ENCODE peak calls at places on chromosomes 6 and 20, in five cellular contexts. One of them, this sample, is unnamed.

GRCh38 chr6:158572653-158573541 is 13.0 kb downstream of the TMEM181 start:
- DNase-seq in mesenchymal stem cell: no peak
- DNase-seq in H1: no peak
- DNase-seq in neuronal stem cell: no peak
- DNase-seq in H9: no peak
- DNase-seq in this sample: no peak

GRCh38 chr6:152270301-152270925 is 366.7 kb downstream of the SYNE1 start:
- DNase-seq in mesenchymal stem cell: peak; percentile 21
- DNase-seq in H1: no peak
- DNase-seq in neuronal stem cell: no peak
- DNase-seq in H9: no peak
- DNase-seq in this sample: no peak

GRCh38 chr6:100078509-100078908 is 84.5 kb upstream of the MCHR2 start:
- DNase-seq in mesenchymal stem cell: peak; percentile 23
- DNase-seq in H1: peak; percentile 19
- DNase-seq in neuronal stem cell: peak; percentile 8
- DNase-seq in H9: peak; percentile 65
- DNase-seq in this sample: peak; percentile 33

GRCh38 chr6:158755636-158756035 is 63.5 kb downstream of the EZR start:
- DNase-seq in mesenchymal stem cell: no peak
- DNase-seq in H1: no peak
- DNase-seq in neuronal stem cell: no peak
- DNase-seq in H9: no peak
- DNase-seq in this sample: no peak

GRCh38 chr6:45555981-45556771 is 178.4 kb upstream of the SUPT3H start:
- DNase-seq in mesenchymal stem cell: peak; percentile 64
- DNase-seq in H1: no peak
- DNase-seq in neuronal stem cell: no peak
- DNase-seq in H9: no peak
- DNase-seq in this sample: no peak

GRCh38 chr6:159960485-159960884 is 8.4 kb upstream of the IGF2R start:
- DNase-seq in mesenchymal stem cell: no peak
- DNase-seq in H1: no peak
- DNase-seq in neuronal stem cell: no peak
- DNase-seq in H9: no peak
- DNase-seq in this sample: no peak

GRCh38 chr20:53276143-53276542 is 304.0 kb downstream of the TSHZ2 start:
- DNase-seq in mesenchymal stem cell: no peak
- DNase-seq in H1: no peak
- DNase-seq in neuronal stem cell: no peak
- DNase-seq in H9: no peak
- DNase-seq in this sample: peak; percentile 92

GRCh38 chr6:136582702-136583471 is 32.7 kb upstream of the MAP7 start:
- DNase-seq in mesenchymal stem cell: peak; percentile 91
- DNase-seq in H1: no peak
- DNase-seq in neuronal stem cell: no peak
- DNase-seq in H9: no peak
- DNase-seq in this sample: peak; percentile 1

GRCh38 chr20:53048387-53048786 is 76.2 kb downstream of the TSHZ2 start:
- DNase-seq in mesenchymal stem cell: no peak
- DNase-seq in H1: no peak
- DNase-seq in neuronal stem cell: no peak
- DNase-seq in H9: no peak
- DNase-seq in this sample: no peak

GRCh38 chr6:40550096-40550731 is 37.0 kb downstream of the LRFN2 start:
- DNase-seq in mesenchymal stem cell: peak; percentile 57
- DNase-seq in H1: no peak
- DNase-seq in neuronal stem cell: peak; percentile 27
- DNase-seq in H9: no peak
- DNase-seq in this sample: peak; percentile 13

GRCh38 chr6:139114741-139115140 is 20.1 kb upstream of the HECA start:
- DNase-seq in mesenchymal stem cell: no peak
- DNase-seq in H1: no peak
- DNase-seq in neuronal stem cell: no peak
- DNase-seq in H9: no peak
- DNase-seq in this sample: no peak

GRCh38 chr6:13397359-13398080 is 69.2 kb upstream of the TBC1D7 start:
- DNase-seq in mesenchymal stem cell: no peak
- DNase-seq in H1: no peak
- DNase-seq in neuronal stem cell: no peak
- DNase-seq in H9: no peak
- DNase-seq in this sample: no peak

GRCh38 chr6:6707143-6707542 is 118.6 kb downstream of the LY86 start:
- DNase-seq in mesenchymal stem cell: no peak
- DNase-seq in H1: no peak
- DNase-seq in neuronal stem cell: no peak
- DNase-seq in H9: no peak
- DNase-seq in this sample: no peak

GRCh38 chr20:57445298-57445697 is 54.1 kb downstream of the RBM38 start:
- DNase-seq in mesenchymal stem cell: peak; percentile 3
- DNase-seq in H1: no peak
- DNase-seq in neuronal stem cell: no peak
- DNase-seq in H9: no peak
- DNase-seq in this sample: no peak

GRCh38 chr6:14889698-14890593 is 355.9 kb upstream of the JARID2 start:
- DNase-seq in mesenchymal stem cell: peak; percentile 48
- DNase-seq in H1: no peak
- DNase-seq in neuronal stem cell: no peak
- DNase-seq in H9: no peak
- DNase-seq in this sample: no peak

GRCh38 chr20:45890077-45890996 is 671 bp downstream of the NEURL2 start:
- DNase-seq in mesenchymal stem cell: peak; percentile 90
- DNase-seq in H1: peak; percentile 43
- DNase-seq in neuronal stem cell: peak; percentile 67
- DNase-seq in H9: peak; percentile 90
- DNase-seq in this sample: peak; percentile 80

GRCh38 chr6:2529217-2529719 is 221.5 kb downstream of the MYLK4 start:
- DNase-seq in mesenchymal stem cell: no peak
- DNase-seq in H1: no peak
- DNase-seq in neuronal stem cell: no peak
- DNase-seq in H9: no peak
- DNase-seq in this sample: no peak

GRCh38 chr6:14682821-14683220 is 563.0 kb upstream of the JARID2 start:
- DNase-seq in mesenchymal stem cell: peak; percentile 73
- DNase-seq in H1: no peak
- DNase-seq in neuronal stem cell: no peak
- DNase-seq in H9: no peak
- DNase-seq in this sample: no peak

GRCh38 chr20:37986873-37987601 is 46.2 kb downstream of the TTI1 start:
- DNase-seq in mesenchymal stem cell: no peak
- DNase-seq in H1: no peak
- DNase-seq in neuronal stem cell: peak; percentile 29
- DNase-seq in H9: no peak
- DNase-seq in this sample: no peak

GRCh38 chr6:144659735-144660246 is 374.7 kb downstream of the UTRN start:
- DNase-seq in mesenchymal stem cell: no peak
- DNase-seq in H1: no peak
- DNase-seq in neuronal stem cell: no peak
- DNase-seq in H9: no peak
- DNase-seq in this sample: no peak

GRCh38 chr6:26195376-26195923 is 108.2 kb downstream of the HFE start:
- DNase-seq in mesenchymal stem cell: peak; percentile 97
- DNase-seq in H1: no peak
- DNase-seq in neuronal stem cell: peak; percentile 44
- DNase-seq in H9: peak; percentile 86
- DNase-seq in this sample: peak; percentile 91

GRCh38 chr6:43297644-43298564 is at the start of gene SLC22A7:
- DNase-seq in mesenchymal stem cell: no peak
- DNase-seq in H1: no peak
- DNase-seq in neuronal stem cell: no peak
- DNase-seq in H9: no peak
- DNase-seq in this sample: no peak

GRCh38 chr6:129795261-129795660 is 65.9 kb downstream of the TMEM244 start:
- DNase-seq in mesenchymal stem cell: no peak
- DNase-seq in H1: no peak
- DNase-seq in neuronal stem cell: no peak
- DNase-seq in H9: no peak
- DNase-seq in this sample: no peak

GRCh38 chr20:32980131-32980941 is 23.9 kb downstream of the SUN5 start:
- DNase-seq in mesenchymal stem cell: no peak
- DNase-seq in H1: no peak
- DNase-seq in neuronal stem cell: no peak
- DNase-seq in H9: no peak
- DNase-seq in this sample: no peak

GRCh38 chr6:68313911-68314310 is 321.2 kb upstream of the ADGRB3 start:
- DNase-seq in mesenchymal stem cell: peak; percentile 36
- DNase-seq in H1: no peak
- DNase-seq in neuronal stem cell: no peak
- DNase-seq in H9: no peak
- DNase-seq in this sample: no peak

GRCh38 chr6:168837231-168837903 is 396.4 kb downstream of the SMOC2 start:
- DNase-seq in mesenchymal stem cell: no peak
- DNase-seq in H1: no peak
- DNase-seq in neuronal stem cell: no peak
- DNase-seq in H9: no peak
- DNase-seq in this sample: peak; percentile 45

GRCh38 chr6:125046107-125046925 is 84.1 kb downstream of the RNF217 start:
- DNase-seq in mesenchymal stem cell: peak; percentile 62
- DNase-seq in H1: no peak
- DNase-seq in neuronal stem cell: no peak
- DNase-seq in H9: no peak
- DNase-seq in this sample: peak; percentile 100

GRCh38 chr20:4160761-4161305 is 145.5 kb upstream of the RNF24 start:
- DNase-seq in mesenchymal stem cell: peak; percentile 87
- DNase-seq in H1: no peak
- DNase-seq in neuronal stem cell: no peak
- DNase-seq in H9: no peak
- DNase-seq in this sample: no peak

GRCh38 chr6:165184192-165184979 is 125.0 kb downstream of the C6orf118 start:
- DNase-seq in mesenchymal stem cell: no peak
- DNase-seq in H1: no peak
- DNase-seq in neuronal stem cell: no peak
- DNase-seq in H9: no peak
- DNase-seq in this sample: no peak

DNA sequence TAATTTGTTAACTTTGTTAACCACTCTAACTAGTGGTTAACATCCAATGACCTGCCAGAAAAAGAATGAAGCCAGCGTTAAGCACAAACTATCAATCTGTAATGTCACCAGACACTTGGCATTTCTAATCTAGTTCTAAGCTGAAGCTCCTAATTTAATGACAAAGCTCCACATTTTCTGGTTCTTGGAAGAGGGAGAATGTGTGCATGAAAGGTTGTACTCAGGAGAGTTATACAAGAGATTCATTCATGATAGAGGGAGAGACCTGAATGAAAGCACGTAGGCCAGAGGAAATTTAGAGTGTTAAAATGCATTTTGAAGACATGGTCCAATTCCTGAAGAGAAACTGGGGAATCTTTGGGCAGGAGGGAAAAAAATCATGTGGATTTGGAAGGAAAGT is 8.3 kb upstream of the ME1 start:
- DNase-seq in mesenchymal stem cell: no peak
- DNase-seq in H1: no peak
- DNase-seq in neuronal stem cell: no peak
- DNase-seq in H9: no peak
- DNase-seq in this sample: no peak
- H2BK12ac ChIP-seq in mesenchymal stem cell: no peak overlapping the region
- H2BK12ac ChIP-seq in H1: no peak overlapping the region
- H2BK12ac ChIP-seq in neuronal stem cell: no peak overlapping the region
- H2BK12ac ChIP-seq in H9: no peak overlapping the region
- H2BK12ac ChIP-seq in this sample: no peak overlapping the region

GRCh38 chr6:63943826-63944225 is 308.2 kb downstream of the PHF3 start:
- DNase-seq in mesenchymal stem cell: no peak
- DNase-seq in H1: peak; percentile 13
- DNase-seq in neuronal stem cell: peak; percentile 48
- DNase-seq in H9: peak; percentile 40
- DNase-seq in this sample: no peak
- H3K23ac ChIP-seq in mesenchymal stem cell: no peak overlapping the region
- H3K23ac ChIP-seq in H1: no peak overlapping the region
- H3K23ac ChIP-seq in neuronal stem cell: no peak overlapping the region
- H3K23ac ChIP-seq in H9: no peak overlapping the region
- H3K23ac ChIP-seq in this sample: no peak overlapping the region

GRCh38 chr20:63579017-63579705 is 5.1 kb upstream of the HELZ2 start:
- DNase-seq in mesenchymal stem cell: no peak
- DNase-seq in H1: no peak
- DNase-seq in neuronal stem cell: no peak
- DNase-seq in H9: no peak
- DNase-seq in this sample: no peak
- H2BK12ac ChIP-seq in mesenchymal stem cell: no peak overlapping the region
- H2BK12ac ChIP-seq in H1: no peak overlapping the region
- H2BK12ac ChIP-seq in neuronal stem cell: no peak overlapping the region
- H2BK12ac ChIP-seq in H9: no peak overlapping the region
- H2BK12ac ChIP-seq in this sample: no peak overlapping the region

GRCh38 chr20:16083639-16084280 is 489.5 kb downstream of the KIF16B start:
- DNase-seq in mesenchymal stem cell: no peak
- DNase-seq in H1: no peak
- DNase-seq in neuronal stem cell: no peak
- DNase-seq in H9: no peak
- DNase-seq in this sample: no peak

GRCh38 chr20:16078172-16078898 is 494.9 kb downstream of the KIF16B start:
- DNase-seq in mesenchymal stem cell: no peak
- DNase-seq in H1: no peak
- DNase-seq in neuronal stem cell: no peak
- DNase-seq in H9: no peak
- DNase-seq in this sample: no peak

GRCh38 chr20:16081421-16081820 is 491.8 kb downstream of the KIF16B start:
- DNase-seq in mesenchymal stem cell: no peak
- DNase-seq in H1: no peak
- DNase-seq in neuronal stem cell: no peak
- DNase-seq in H9: no peak
- DNase-seq in this sample: peak; percentile 63

DNA sequence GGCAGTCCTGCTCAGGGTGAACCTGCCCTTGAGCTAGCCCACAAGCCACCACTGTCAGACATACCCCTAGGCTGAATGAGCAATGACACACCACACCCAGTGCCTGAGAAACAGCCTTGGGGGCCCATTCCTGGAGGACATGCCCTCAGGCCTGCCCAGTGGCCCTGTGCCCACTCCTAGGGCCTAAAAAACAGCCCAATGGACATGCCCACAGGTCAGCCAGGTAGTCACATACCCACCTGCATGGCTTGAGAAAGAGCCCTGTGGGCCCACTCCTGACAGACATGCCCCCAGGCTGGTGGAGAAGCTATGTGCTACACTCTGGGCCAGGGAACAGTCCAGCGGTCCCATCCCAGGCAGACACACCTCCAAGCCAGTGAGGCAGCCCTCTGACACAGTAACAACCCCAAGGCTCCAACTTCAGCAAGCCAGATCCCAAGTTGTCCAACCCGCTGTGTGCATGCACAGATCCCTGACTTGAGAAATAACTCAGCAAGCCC is 491.1 kb downstream of the KIF16B start:
- DNase-seq in mesenchymal stem cell: no peak
- DNase-seq in H1: no peak
- DNase-seq in neuronal stem cell: no peak
- DNase-seq in H9: no peak
- DNase-seq in this sample: peak; percentile 99
- H3K23ac ChIP-seq in mesenchymal stem cell: no peak overlapping the region
- H3K23ac ChIP-seq in H1: no peak overlapping the region
- H3K23ac ChIP-seq in neuronal stem cell: no peak overlapping the region
- H3K23ac ChIP-seq in H9: no peak overlapping the region
- H3K23ac ChIP-seq in this sample: no peak overlapping the region

DNA sequence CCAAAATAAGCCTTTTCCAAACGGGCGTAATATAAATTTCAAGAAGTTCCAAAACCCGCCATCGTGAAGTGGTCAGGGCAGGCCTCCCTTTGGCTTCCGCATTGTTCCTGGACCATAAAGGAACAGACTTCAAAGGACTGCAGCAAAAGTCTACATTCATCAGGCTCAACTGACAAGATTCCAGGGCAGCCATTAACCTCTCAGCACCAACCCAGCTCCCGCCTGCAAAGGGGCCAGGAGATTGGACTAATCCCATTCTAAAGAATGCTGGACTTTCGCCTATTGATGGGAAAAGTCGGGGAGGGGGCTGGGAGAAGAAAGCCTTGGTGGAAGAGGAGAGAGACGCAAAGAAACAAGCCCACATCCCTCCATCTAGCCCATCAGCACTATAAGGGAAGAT is 18.1 kb downstream of the JAG1 start:
- DNase-seq in mesenchymal stem cell: no peak
- DNase-seq in H1: no peak
- DNase-seq in neuronal stem cell: peak; percentile 80
- DNase-seq in H9: no peak
- DNase-seq in this sample: peak; percentile 28
- H2BK12ac ChIP-seq in mesenchymal stem cell: no peak overlapping the region
- H2BK12ac ChIP-seq in H1: no peak overlapping the region
- H2BK12ac ChIP-seq in neuronal stem cell: no peak overlapping the region
- H2BK12ac ChIP-seq in H9: no peak overlapping the region
- H2BK12ac ChIP-seq in this sample: no peak overlapping the region